ENCODE peak calls at places on chromosomes 7 and 10, in four cellular contexts. K, I, L and S are unnamed samples. For H3K36me3, the result is how much of the 10 kb centered on the place peaks cover.

GRCh38 chr7:124996778-124997177 is 67.2 kb upstream of the POT1 start:
- DNase-seq in I (peak), L (no peak), K (no peak), S (no peak)

GRCh38 chr10:30467939-30468338 is 34.0 kb downstream of the MAP3K8 start:
- DNase-seq in L (no peak), I (no peak), K (no peak), S (no peak)

GRCh38 chr10:97822261-97822687 is 27.4 kb upstream of the GOLGA7B start:
- DNase-seq in K (no peak), L (no peak), I (no peak), S (no peak)

GRCh38 chr10:79399242-79399831 is 46.1 kb downstream of the ZCCHC24 start:
- DNase-seq in K (peak), L (peak), I (peak), S (peak)

GRCh38 chr10:77351386-77351785 is 286.2 kb downstream of the KCNMA1 start:
- DNase-seq in L (no peak), K (no peak), I (no peak), S (peak)

GRCh38 chr7:90474284-90475210 is 5.1 kb downstream of the PTTG1IP2 start:
- DNase-seq in K (no peak), L (no peak), I (no peak), S (no peak)

GRCh38 chr10:14023612-14024348 is 306.9 kb downstream of the FRMD4A start:
- DNase-seq in I (no peak), L (no peak), K (no peak), S (no peak)

GRCh38 chr10:123967626-123968243 is 76.1 kb upstream of the CPXM2 start:
- DNase-seq in I (no peak), L (peak), K (peak), S (peak)

GRCh38 chr7:2199956-2200583 is 32.7 kb downstream of the MAD1L1 start:
- DNase-seq in K (no peak), I (no peak), L (no peak), S (no peak)

GRCh38 chr7:137411446-137411845 is 67.9 kb upstream of the PTN start:
- DNase-seq in I (no peak), L (no peak), K (no peak), S (no peak)

GRCh38 chr7:47672966-47673365 is 91.1 kb upstream of the TNS3 start:
- DNase-seq in L (no peak), I (no peak), K (no peak), S (no peak)

GRCh38 chr7:24858108-24858977 is 101.1 kb upstream of the GSDME start:
- DNase-seq in L (no peak), K (no peak), I (no peak), S (no peak)

GRCh38 chr7:50821457-50821977 is 38.8 kb upstream of the GRB10 start:
- DNase-seq in K (no peak), L (no peak), I (no peak), S (no peak)

GRCh38 chr10:92239600-92240288 is 51.1 kb downstream of the CPEB3 start:
- DNase-seq in L (no peak), K (peak), I (no peak), S (peak)

GRCh38 chr7:151680810-151681209 is 161.1 kb upstream of the RHEB start:
- DNase-seq in L (no peak), K (no peak), I (no peak), S (no peak)

GRCh38 chr10:124032982-124033886 is 60.2 kb downstream of the CHST15 start:
- DNase-seq in L (no peak), I (no peak), K (peak), S (no peak)

GRCh38 chr10:24457661-24458318 is 248.9 kb downstream of the KIAA1217 start:
- DNase-seq in L (no peak), K (no peak), I (no peak), S (no peak)

GRCh38 chr7:31478744-31479143 is 35.1 kb upstream of the ITPRID1 start:
- DNase-seq in L (no peak), K (no peak), I (no peak), S (no peak)

GRCh38 chr7:152522551-152522950 is 86.7 kb upstream of the KMT2C start:
- DNase-seq in L (no peak), K (no peak), I (no peak), S (peak)

GRCh38 chr10:31602541-31603244 is 283.7 kb downstream of the ZEB1 start:
- DNase-seq in K (peak), L (peak), I (no peak), S (peak)

GRCh38 chr7:59986-60675 is 132.2 kb upstream of the FAM20C start:
- DNase-seq in I (no peak), L (no peak), K (peak), S (no peak)

DNA sequence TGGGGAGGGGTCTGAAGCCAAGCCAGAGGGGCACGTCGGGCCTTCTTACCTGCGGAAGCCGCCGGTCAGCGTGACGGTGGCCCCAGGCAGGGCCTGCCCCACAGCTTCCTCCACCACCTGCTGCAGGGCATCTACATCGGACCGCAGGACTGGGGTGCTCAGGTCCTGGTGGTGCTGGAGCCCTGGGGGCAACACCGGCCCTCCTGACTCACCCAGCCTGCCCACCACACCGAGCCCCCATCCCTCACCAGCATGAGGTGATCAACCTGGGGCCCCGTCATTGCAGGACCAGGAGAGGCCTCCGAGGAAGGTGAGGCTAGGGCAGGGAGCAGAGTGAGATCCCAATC is 8.0 kb downstream of the POLM start:
- DNase-seq in K (no peak), I (no peak), L (no peak), S (no peak)
- H3K4me3 ChIP-seq in K (no peak), I (no peak), L (no peak), S (no peak)

GRCh38 chr7:132080467-132080866 is 495.8 kb downstream of the PLXNA4 start:
- DNase-seq in K (no peak), L (no peak), I (no peak), S (no peak)
- H3K27ac ChIP-seq in K (no peak), L (peak), I (no peak), S (no peak)

GRCh38 chr10:44724415-44725174 is 186.5 kb upstream of the TMEM72 start:
- DNase-seq in K (peak), I (no peak), L (no peak), S (no peak)
- H3K36me3 ChIP-seq in K (under half), I (under half), L (under half), S (under half)

GRCh38 chr7:159084069-159084801 is 60.4 kb downstream of the VIPR2 start:
- DNase-seq in L (no peak), I (no peak), K (no peak), S (no peak)

GRCh38 chr7:159083698-159084068 is 61.0 kb downstream of the VIPR2 start:
- DNase-seq in L (no peak), K (no peak), I (no peak), S (no peak)

GRCh38 chr7:159088016-159088865 is 56.4 kb downstream of the VIPR2 start:
- DNase-seq in L (no peak), K (no peak), I (no peak), S (peak)

GRCh38 chr7:159083001-159083697 is 61.5 kb downstream of the VIPR2 start:
- DNase-seq in I (no peak), K (no peak), L (no peak), S (no peak)

DNA sequence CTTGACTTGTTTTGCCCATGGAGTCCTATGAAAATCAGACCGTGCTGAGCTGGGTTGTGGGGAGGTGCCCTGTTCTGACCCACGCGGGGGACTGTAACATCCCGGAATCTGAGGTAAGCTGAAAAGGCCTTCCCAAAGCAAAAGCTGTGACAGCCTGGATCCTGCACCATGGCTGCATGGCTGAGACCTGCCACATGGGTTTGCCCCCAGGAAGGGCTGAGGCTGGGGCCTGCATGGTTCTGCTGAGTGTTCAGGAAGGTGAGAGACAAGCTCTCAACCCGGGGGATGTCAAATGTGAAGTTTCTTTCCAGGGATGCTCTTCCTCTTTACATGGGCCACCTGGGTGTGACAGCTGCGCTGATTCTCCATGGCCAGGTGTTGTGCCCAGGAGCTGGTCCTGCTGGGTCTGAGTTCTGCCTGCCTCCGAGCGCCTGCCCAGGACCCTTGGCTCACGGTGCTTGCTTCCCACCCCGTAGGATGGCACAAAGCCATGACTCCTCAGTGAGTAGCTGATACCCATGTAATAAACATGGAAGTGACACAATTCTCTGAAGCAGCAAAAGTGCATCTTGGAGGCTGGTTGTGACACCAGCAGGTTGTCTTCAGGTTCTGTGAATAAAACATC is 58.3 kb downstream of the VIPR2 start:
- DNase-seq in L (no peak), I (no peak), K (no peak), S (no peak)
- H3K4me3 ChIP-seq in L (no peak), I (no peak), K (no peak), S (no peak)

GRCh38 chr7:35647171-35647574 is 47.8 kb downstream of the HERPUD2 start:
- DNase-seq in I (no peak), K (no peak), L (no peak), S (no peak)
- H3K27ac ChIP-seq in I (no peak), K (no peak), L (no peak), S (no peak)

GRCh38 chr10:103100620-103101019 is 92.5 kb downstream of the NT5C2 start:
- DNase-seq in L (no peak), K (no peak), I (no peak), S (no peak)
- H3K36me3 ChIP-seq in L (under half), K (under half), I (under half), S (under half)

GRCh38 chr7:99929730-99930053 is 272 bp upstream of the GJC3 start:
- DNase-seq in K (no peak), I (no peak), L (no peak), S (no peak)
- H3K4me3 ChIP-seq in K (no peak), I (no peak), L (no peak), S (peak)

GRCh38 chr10:75957721-75958120 is 526.3 kb downstream of the LRMDA start:
- DNase-seq in K (no peak), I (no peak), L (no peak), S (peak)
- H3K27ac ChIP-seq in K (no peak), I (no peak), L (no peak), S (peak)

DNA sequence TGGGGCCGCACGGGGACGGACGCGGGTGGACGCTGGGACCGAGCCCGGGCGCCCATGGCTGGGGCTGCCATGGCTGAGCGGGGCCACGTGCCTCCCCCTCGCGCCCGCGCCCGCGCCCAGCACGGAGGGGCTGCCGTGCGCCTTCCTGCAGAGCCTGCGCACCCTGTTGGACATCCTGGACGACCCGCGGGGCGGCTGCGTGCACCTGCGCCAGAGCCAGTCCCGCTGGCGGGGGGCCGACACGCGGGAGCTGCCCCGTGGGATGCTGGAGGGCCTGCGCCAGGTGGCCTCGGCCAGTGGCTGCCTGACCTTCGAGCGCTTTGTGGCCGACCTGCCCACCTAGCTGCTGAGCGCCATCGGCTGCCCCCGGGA is 72.5 kb upstream of the KCTD7 start:
- DNase-seq in I (no peak), K (no peak), L (no peak), S (no peak)
- H3K36me3 ChIP-seq in I (under half), K (under half), L (under half), S (under half)

GRCh38 chr7:27901028-27901760 is 161.2 kb downstream of the TAX1BP1 start:
- DNase-seq in I (no peak), L (no peak), K (no peak), S (no peak)

GRCh38 chr7:27905951-27906350 is 166.0 kb downstream of the TAX1BP1 start:
- DNase-seq in K (no peak), I (no peak), L (no peak), S (no peak)

GRCh38 chr7:27908534-27909165 is 168.7 kb downstream of the TAX1BP1 start:
- DNase-seq in L (no peak), K (no peak), I (no peak), S (no peak)

GRCh38 chr7:27910341-27910740 is 170.4 kb downstream of the TAX1BP1 start:
- DNase-seq in L (no peak), K (no peak), I (no peak), S (peak)

GRCh38 chr7:27906385-27907091 is 166.6 kb downstream of the TAX1BP1 start:
- DNase-seq in L (no peak), I (no peak), K (no peak), S (no peak)
- H3K4me3 ChIP-seq in L (no peak), I (no peak), K (no peak), S (no peak)